ENCODE peak calls at places on chromosomes 11 and 22, in seven cellular contexts. One of them, this sample, is unnamed.
A peak's percentile ranks its signal among the peaks of the same experiment; 100 is the strongest.

GRCh38 chr11:74257934-74258553 is 53.4 kb downstream of the P4HA3 start:
- DNase-seq in HCT116: no peak
- DNase-seq in HepG2: no peak
- DNase-seq in transverse colon: peak; percentile 39
- DNase-seq in prostate gland: peak; percentile 65
- DNase-seq in K562: no peak
- DNase-seq in stomach: peak; percentile 71
- DNase-seq in this sample: no peak

GRCh38 chr11:2924821-2925675 is 4.2 kb downstream of the PHLDA2 start:
- DNase-seq in HepG2: no peak
- DNase-seq in stomach: no peak
- DNase-seq in transverse colon: peak; percentile 70
- DNase-seq in K562: no peak
- DNase-seq in HCT116: no peak
- DNase-seq in prostate gland: no peak
- DNase-seq in this sample: no peak

GRCh38 chr11:123682976-123683375 is 28.6 kb upstream of the SCN3B start:
- DNase-seq in K562: no peak
- DNase-seq in HepG2: no peak
- DNase-seq in HCT116: no peak
- DNase-seq in prostate gland: no peak
- DNase-seq in transverse colon: no peak
- DNase-seq in stomach: no peak
- DNase-seq in this sample: no peak

GRCh38 chr11:15969281-15969680 is 387.1 kb downstream of the SOX6 start:
- DNase-seq in prostate gland: peak; percentile 56
- DNase-seq in K562: peak; percentile 67
- DNase-seq in HCT116: no peak
- DNase-seq in HepG2: peak; percentile 43
- DNase-seq in stomach: peak; percentile 61
- DNase-seq in transverse colon: peak; percentile 45
- DNase-seq in this sample: no peak

GRCh38 chr11:124543554-124543953 is at the start of gene OR8B12:
- DNase-seq in HCT116: no peak
- DNase-seq in HepG2: no peak
- DNase-seq in K562: no peak
- DNase-seq in transverse colon: no peak
- DNase-seq in stomach: no peak
- DNase-seq in prostate gland: no peak
- DNase-seq in this sample: no peak

GRCh38 chr22:36417281-36417686 is 29.5 kb upstream of the MYH9 start:
- DNase-seq in K562: no peak
- DNase-seq in HCT116: no peak
- DNase-seq in prostate gland: peak; percentile 30
- DNase-seq in stomach: peak; percentile 84
- DNase-seq in HepG2: no peak
- DNase-seq in transverse colon: peak; percentile 82
- DNase-seq in this sample: no peak

GRCh38 chr11:113488931-113489351 is 13.7 kb upstream of the DRD2 start:
- DNase-seq in transverse colon: no peak
- DNase-seq in stomach: no peak
- DNase-seq in prostate gland: no peak
- DNase-seq in HCT116: no peak
- DNase-seq in HepG2: no peak
- DNase-seq in K562: no peak
- DNase-seq in this sample: no peak

GRCh38 chr11:16986434-16987204 is 27.6 kb downstream of the PLEKHA7 start:
- DNase-seq in HepG2: no peak
- DNase-seq in stomach: peak; percentile 95
- DNase-seq in prostate gland: peak; percentile 78
- DNase-seq in HCT116: no peak
- DNase-seq in K562: peak; percentile 17
- DNase-seq in transverse colon: peak; percentile 92
- DNase-seq in this sample: peak; percentile 72

GRCh38 chr11:65917434-65918210 is 1.2 kb downstream of the C11orf68 start:
- DNase-seq in K562: no peak
- DNase-seq in HepG2: no peak
- DNase-seq in transverse colon: no peak
- DNase-seq in HCT116: no peak
- DNase-seq in prostate gland: no peak
- DNase-seq in stomach: no peak
- DNase-seq in this sample: no peak

GRCh38 chr11:56637500-56637899 is 4.7 kb downstream of the OR5AP2 start:
- DNase-seq in K562: no peak
- DNase-seq in transverse colon: no peak
- DNase-seq in prostate gland: no peak
- DNase-seq in stomach: no peak
- DNase-seq in HepG2: no peak
- DNase-seq in HCT116: no peak
- DNase-seq in this sample: no peak

GRCh38 chr11:47553417-47553746 is 450 bp upstream of the CELF1 start:
- DNase-seq in K562: no peak
- DNase-seq in transverse colon: no peak
- DNase-seq in prostate gland: no peak
- DNase-seq in HepG2: no peak
- DNase-seq in HCT116: no peak
- DNase-seq in stomach: peak; percentile 27
- DNase-seq in this sample: no peak

GRCh38 chr11:47552581-47553416 is at the start of gene CELF1:
- DNase-seq in transverse colon: peak; percentile 93
- DNase-seq in stomach: peak; percentile 92
- DNase-seq in prostate gland: peak; percentile 87
- DNase-seq in K562: peak; percentile 88
- DNase-seq in HepG2: peak; percentile 77
- DNase-seq in HCT116: peak; percentile 63
- DNase-seq in this sample: peak; percentile 86

GRCh38 chr11:47551086-47551485 is 1.8 kb downstream of the CELF1 start:
- DNase-seq in K562: peak; percentile 46
- DNase-seq in stomach: no peak
- DNase-seq in HepG2: peak; percentile 57
- DNase-seq in transverse colon: no peak
- DNase-seq in HCT116: no peak
- DNase-seq in prostate gland: no peak
- DNase-seq in this sample: peak; percentile 31

GRCh38 chr11:47550288-47551052 is 2.5 kb downstream of the CELF1 start:
- DNase-seq in stomach: no peak
- DNase-seq in K562: no peak
- DNase-seq in HepG2: no peak
- DNase-seq in transverse colon: no peak
- DNase-seq in prostate gland: no peak
- DNase-seq in HCT116: no peak
- DNase-seq in this sample: no peak

GRCh38 chr11:47552086-47552580 is 799 bp downstream of the CELF1 start:
- DNase-seq in HCT116: no peak
- DNase-seq in transverse colon: no peak
- DNase-seq in HepG2: peak; percentile 12
- DNase-seq in prostate gland: no peak
- DNase-seq in K562: no peak
- DNase-seq in stomach: no peak
- DNase-seq in this sample: no peak
- TF ChIP-seq POLR2A in HCT116: no peak
- TF ChIP-seq POLR2A in transverse colon: no peak
- TF ChIP-seq POLR2A in HepG2: no peak
- TF ChIP-seq POLR2A in prostate gland: no peak
- TF ChIP-seq POLR2A in K562: no peak
- TF ChIP-seq POLR2A in stomach: no peak
- TF ChIP-seq POLR2A in this sample: no peak

GRCh38 chr11:68677432-68677831 is 6.9 kb upstream of the GAL start:
- DNase-seq in prostate gland: no peak
- DNase-seq in K562: peak; percentile 72
- DNase-seq in HepG2: peak; percentile 51
- DNase-seq in transverse colon: no peak
- DNase-seq in HCT116: peak; percentile 59
- DNase-seq in stomach: no peak
- DNase-seq in this sample: no peak
- TF ChIP-seq POLR2AphosphoS5 in prostate gland: no peak
- TF ChIP-seq POLR2AphosphoS5 in K562: no peak
- TF ChIP-seq POLR2AphosphoS5 in HepG2: no peak
- TF ChIP-seq POLR2AphosphoS5 in transverse colon: no peak
- TF ChIP-seq POLR2AphosphoS5 in HCT116: peak; percentile 28
- TF ChIP-seq POLR2AphosphoS5 in stomach: no peak
- TF ChIP-seq POLR2AphosphoS5 in this sample: no peak

DNA sequence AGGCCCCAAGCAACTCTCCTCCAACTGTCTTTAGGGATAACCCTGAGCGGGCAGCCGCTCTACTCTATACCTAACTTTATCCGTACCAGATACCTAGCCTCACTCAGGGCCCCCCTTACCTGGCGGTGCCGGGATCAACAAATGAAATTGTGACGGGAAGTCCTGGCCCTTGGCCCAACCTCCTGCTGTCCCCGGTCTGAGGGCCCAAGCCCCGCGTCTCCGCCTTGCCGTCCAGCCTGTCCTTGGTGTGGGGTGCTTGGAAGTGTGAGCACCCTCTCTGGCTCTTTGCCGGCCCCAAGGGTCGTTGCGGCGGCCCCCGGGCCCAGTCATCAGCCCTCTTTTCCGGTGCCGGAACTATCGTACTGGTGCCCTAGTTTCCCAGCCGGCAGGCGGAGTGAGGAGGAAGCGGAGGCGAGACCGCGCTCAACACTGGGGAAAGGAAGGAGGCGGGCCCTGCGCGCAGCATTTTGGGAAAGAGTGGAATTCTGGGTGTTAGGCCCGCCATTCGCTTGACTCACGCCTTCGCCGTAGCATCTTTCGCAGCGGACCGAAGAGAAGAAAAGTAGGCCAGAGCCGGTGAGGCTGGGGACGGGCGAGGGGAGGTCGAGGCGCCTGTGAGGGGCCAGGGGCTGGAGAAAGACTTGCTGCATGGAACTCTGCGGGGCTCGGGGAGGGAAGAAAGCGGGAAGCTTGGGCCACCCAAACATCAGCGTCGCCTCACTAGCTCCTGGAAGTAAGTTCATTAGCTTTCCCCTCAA is at the start of gene SNRPD3:
- DNase-seq in stomach: peak; percentile 94
- DNase-seq in HCT116: peak; percentile 81
- DNase-seq in HepG2: peak; percentile 86
- DNase-seq in prostate gland: peak; percentile 90
- DNase-seq in transverse colon: peak; percentile 93
- DNase-seq in K562: peak; percentile 59
- DNase-seq in this sample: peak; percentile 73
- TF ChIP-seq POLR2A in stomach: no peak
- TF ChIP-seq POLR2A in HCT116: peak; percentile 66
- TF ChIP-seq POLR2A in HepG2: no peak
- TF ChIP-seq POLR2A in prostate gland: peak; percentile 65
- TF ChIP-seq POLR2A in transverse colon: peak; percentile 88
- TF ChIP-seq POLR2A in K562: peak; percentile 82
- TF ChIP-seq POLR2A in this sample: peak; percentile 82

GRCh38 chr11:68262544-68262827 is 9.3 kb downstream of the C11orf24 start:
- DNase-seq in prostate gland: no peak
- DNase-seq in HepG2: no peak
- DNase-seq in stomach: no peak
- DNase-seq in K562: no peak
- DNase-seq in HCT116: no peak
- DNase-seq in transverse colon: no peak
- DNase-seq in this sample: no peak

GRCh38 chr11:68261749-68262543 is 9.8 kb downstream of the C11orf24 start:
- DNase-seq in HCT116: no peak
- DNase-seq in HepG2: no peak
- DNase-seq in K562: no peak
- DNase-seq in prostate gland: no peak
- DNase-seq in transverse colon: no peak
- DNase-seq in stomach: no peak
- DNase-seq in this sample: no peak

GRCh38 chr11:68261006-68261405 is 10.8 kb downstream of the C11orf24 start:
- DNase-seq in HepG2: no peak
- DNase-seq in HCT116: no peak
- DNase-seq in prostate gland: no peak
- DNase-seq in stomach: no peak
- DNase-seq in transverse colon: no peak
- DNase-seq in K562: no peak
- DNase-seq in this sample: no peak

GRCh38 chr11:68259122-68259959 is 12.4 kb downstream of the C11orf24 start:
- DNase-seq in HCT116: no peak
- DNase-seq in K562: no peak
- DNase-seq in prostate gland: no peak
- DNase-seq in HepG2: no peak
- DNase-seq in stomach: no peak
- DNase-seq in transverse colon: no peak
- DNase-seq in this sample: no peak

DNA sequence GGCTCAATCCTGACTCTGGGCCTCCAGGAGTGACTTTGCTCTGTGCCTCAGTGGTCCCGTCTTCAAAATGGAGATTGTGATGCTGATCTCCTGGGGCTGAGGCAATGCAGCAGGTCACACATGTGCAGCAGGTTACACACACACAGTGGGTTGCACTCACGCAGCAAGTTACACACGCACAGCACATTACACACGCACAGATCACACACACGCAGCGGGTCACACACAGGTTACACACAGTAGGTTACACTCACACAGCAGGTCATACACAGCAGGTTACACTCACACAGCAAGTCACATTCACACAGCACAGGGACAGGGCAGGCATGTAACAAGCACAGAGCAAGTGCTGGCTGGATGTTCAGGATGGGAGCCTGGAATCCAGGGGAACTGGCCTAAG is 11.3 kb downstream of the C11orf24 start:
- DNase-seq in HCT116: no peak
- DNase-seq in HepG2: no peak
- DNase-seq in K562: no peak
- DNase-seq in prostate gland: no peak
- DNase-seq in stomach: no peak
- DNase-seq in transverse colon: no peak
- DNase-seq in this sample: no peak
- TF ChIP-seq POLR2AphosphoS5 in HCT116: no peak
- TF ChIP-seq POLR2AphosphoS5 in HepG2: no peak
- TF ChIP-seq POLR2AphosphoS5 in K562: no peak
- TF ChIP-seq POLR2AphosphoS5 in prostate gland: no peak
- TF ChIP-seq POLR2AphosphoS5 in stomach: no peak
- TF ChIP-seq POLR2AphosphoS5 in transverse colon: no peak
- TF ChIP-seq POLR2AphosphoS5 in this sample: no peak

GRCh38 chr22:38866399-38867123 is 5.5 kb downstream of the CBX6 start:
- DNase-seq in prostate gland: no peak
- DNase-seq in HCT116: no peak
- DNase-seq in HepG2: no peak
- DNase-seq in transverse colon: no peak
- DNase-seq in K562: no peak
- DNase-seq in stomach: no peak
- DNase-seq in this sample: no peak

GRCh38 chr22:38867124-38867455 is 4.9 kb downstream of the CBX6 start:
- DNase-seq in HCT116: no peak
- DNase-seq in HepG2: no peak
- DNase-seq in prostate gland: no peak
- DNase-seq in stomach: no peak
- DNase-seq in transverse colon: no peak
- DNase-seq in K562: no peak
- DNase-seq in this sample: no peak

GRCh38 chr22:38864361-38865191 is 7.4 kb downstream of the CBX6 start:
- DNase-seq in K562: no peak
- DNase-seq in HepG2: no peak
- DNase-seq in HCT116: no peak
- DNase-seq in prostate gland: no peak
- DNase-seq in transverse colon: peak; percentile 38
- DNase-seq in stomach: peak; percentile 70
- DNase-seq in this sample: no peak

GRCh38 chr22:38866024-38866398 is 6.0 kb downstream of the CBX6 start:
- DNase-seq in prostate gland: no peak
- DNase-seq in transverse colon: no peak
- DNase-seq in stomach: no peak
- DNase-seq in HCT116: no peak
- DNase-seq in K562: no peak
- DNase-seq in HepG2: no peak
- DNase-seq in this sample: no peak

GRCh38 chr22:38865201-38866023 is 6.6 kb downstream of the CBX6 start:
- DNase-seq in prostate gland: no peak
- DNase-seq in K562: no peak
- DNase-seq in HCT116: no peak
- DNase-seq in transverse colon: no peak
- DNase-seq in stomach: no peak
- DNase-seq in HepG2: no peak
- DNase-seq in this sample: no peak
- TF ChIP-seq POLR2A in prostate gland: no peak
- TF ChIP-seq POLR2A in K562: no peak
- TF ChIP-seq POLR2A in HCT116: no peak
- TF ChIP-seq POLR2A in transverse colon: no peak
- TF ChIP-seq POLR2A in stomach: no peak
- TF ChIP-seq POLR2A in HepG2: no peak
- TF ChIP-seq POLR2A in this sample: no peak

This sample was measured in GM12892.